ENCODE peak calls at places on chromosomes 4 and X, in six cellular contexts. J, X, B, T, M and A are unnamed samples.

GRCh38 chrX:136076942-136077341 is 70.4 kb upstream of the FHL1 start:
- DNase-seq in J (no peak), X (no peak), B (no peak), T (peak), M (no peak), A (no peak)

GRCh38 chrX:154047266-154047665 is 27.6 kb upstream of the IRAK1 start:
- DNase-seq in J (no peak), X (no peak), B (peak), T (no peak), M (no peak), A (no peak)

GRCh38 chr4:88526221-88526815 is 2.7 kb upstream of the PYURF start:
- DNase-seq in J (no peak), X (no peak), B (peak), T (peak), M (no peak), A (no peak)

GRCh38 chrX:629230-630006 is 1.2 kb upstream of the SHOX start:
- DNase-seq in J (no peak), X (no peak), B (no peak), T (no peak), M (no peak), A (no peak)

GRCh38 chr4:125838924-125839323 is 524.2 kb downstream of the FAT4 start:
- DNase-seq in J (no peak), X (no peak), B (no peak), T (no peak), M (no peak), A (no peak)

GRCh38 chr4:183426507-183426906 is 17.9 kb upstream of the CDKN2AIP start:
- DNase-seq in J (no peak), X (no peak), B (no peak), T (no peak), M (no peak), A (no peak)

GRCh38 chr4:66376396-66376795 is 706.1 kb upstream of the EPHA5 start:
- DNase-seq in J (no peak), X (no peak), B (peak), T (no peak), M (no peak), A (no peak)

GRCh38 chr4:173025131-173025530 is 143.5 kb upstream of the GALNT7 start:
- DNase-seq in J (no peak), X (no peak), B (peak), T (peak), M (peak), A (peak)

GRCh38 chrX:133511041-133511440 is 95.8 kb upstream of the GPC4 start:
- DNase-seq in J (no peak), X (no peak), B (no peak), T (no peak), M (no peak), A (no peak)

GRCh38 chr4:42371306-42372063 is 25.8 kb upstream of the SHISA3 start:
- DNase-seq in J (no peak), X (no peak), B (peak), T (peak), M (peak), A (peak)

GRCh38 chrX:6386837-6387236 is 148.1 kb downstream of the VCX3A start:
- DNase-seq in J (no peak), X (no peak), B (no peak), T (no peak), M (no peak), A (no peak)

GRCh38 chr4:58590714-58591113 is 1480.5 kb upstream of the IGFBP7 start:
- DNase-seq in J (no peak), X (no peak), B (no peak), T (no peak), M (no peak), A (no peak)

GRCh38 chr4:52791936-52792335 is 40.7 kb upstream of the ERVMER34-1 start:
- DNase-seq in J (no peak), X (no peak), B (no peak), T (no peak), M (no peak), A (no peak)

GRCh38 chr4:48139688-48140087 is 5.6 kb upstream of the TXK start:
- DNase-seq in J (no peak), X (peak), B (peak), T (peak), M (no peak), A (no peak)

GRCh38 chr4:25441519-25442117 is 64.6 kb downstream of the ANAPC4 start:
- DNase-seq in J (peak), X (peak), B (peak), T (peak), M (peak), A (peak)

GRCh38 chr4:178664636-178665035 is 1222.4 kb upstream of the AGA start:
- DNase-seq in J (no peak), X (no peak), B (no peak), T (no peak), M (no peak), A (no peak)

GRCh38 chr4:154779362-154779947 is 1.6 kb upstream of the RBM46 start:
- DNase-seq in J (no peak), X (no peak), B (peak), T (peak), M (no peak), A (peak)

DNA sequence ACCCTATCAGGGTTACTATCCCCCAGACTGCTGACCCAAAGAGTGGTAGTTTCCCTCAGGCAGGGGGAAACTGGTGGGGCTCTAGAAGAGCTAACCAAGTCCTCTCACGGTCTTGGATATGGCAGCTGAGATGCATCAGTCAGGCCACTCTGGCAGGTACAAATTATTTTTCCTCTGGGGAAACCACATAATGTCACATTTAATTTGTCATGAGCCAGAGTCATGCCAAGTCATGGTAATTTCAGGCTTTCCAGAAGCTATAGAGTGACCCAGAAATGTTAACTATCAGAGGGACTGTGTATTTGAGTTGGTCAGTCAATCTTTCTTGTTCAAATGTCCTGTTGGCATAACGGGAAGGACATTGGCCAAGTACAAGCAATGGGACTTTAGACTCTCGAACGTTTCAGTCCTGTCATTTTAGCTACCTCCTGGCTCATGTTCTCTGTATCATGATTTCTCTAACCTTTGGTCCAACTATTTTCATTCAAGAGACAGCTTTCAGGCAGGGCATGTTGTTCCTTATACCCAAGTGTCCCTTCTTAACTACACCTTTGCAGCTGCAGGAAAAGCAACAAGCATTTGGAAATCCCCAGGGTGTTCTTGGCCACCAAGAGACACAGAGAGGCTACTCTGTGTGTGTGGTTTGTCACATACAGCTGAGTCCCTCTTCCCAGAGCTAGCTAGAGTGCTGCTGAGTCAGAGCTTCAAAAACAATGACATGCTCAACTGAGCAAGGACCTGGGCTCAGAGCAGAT is 142.5 kb downstream of the EGF start:
- DNase-seq in J (no peak), X (no peak), B (no peak), T (peak), M (no peak), A (no peak)
- H3K4me3 ChIP-seq in J (no peak), X (no peak), B (no peak), T (peak), M (no peak), A (no peak)

DNA sequence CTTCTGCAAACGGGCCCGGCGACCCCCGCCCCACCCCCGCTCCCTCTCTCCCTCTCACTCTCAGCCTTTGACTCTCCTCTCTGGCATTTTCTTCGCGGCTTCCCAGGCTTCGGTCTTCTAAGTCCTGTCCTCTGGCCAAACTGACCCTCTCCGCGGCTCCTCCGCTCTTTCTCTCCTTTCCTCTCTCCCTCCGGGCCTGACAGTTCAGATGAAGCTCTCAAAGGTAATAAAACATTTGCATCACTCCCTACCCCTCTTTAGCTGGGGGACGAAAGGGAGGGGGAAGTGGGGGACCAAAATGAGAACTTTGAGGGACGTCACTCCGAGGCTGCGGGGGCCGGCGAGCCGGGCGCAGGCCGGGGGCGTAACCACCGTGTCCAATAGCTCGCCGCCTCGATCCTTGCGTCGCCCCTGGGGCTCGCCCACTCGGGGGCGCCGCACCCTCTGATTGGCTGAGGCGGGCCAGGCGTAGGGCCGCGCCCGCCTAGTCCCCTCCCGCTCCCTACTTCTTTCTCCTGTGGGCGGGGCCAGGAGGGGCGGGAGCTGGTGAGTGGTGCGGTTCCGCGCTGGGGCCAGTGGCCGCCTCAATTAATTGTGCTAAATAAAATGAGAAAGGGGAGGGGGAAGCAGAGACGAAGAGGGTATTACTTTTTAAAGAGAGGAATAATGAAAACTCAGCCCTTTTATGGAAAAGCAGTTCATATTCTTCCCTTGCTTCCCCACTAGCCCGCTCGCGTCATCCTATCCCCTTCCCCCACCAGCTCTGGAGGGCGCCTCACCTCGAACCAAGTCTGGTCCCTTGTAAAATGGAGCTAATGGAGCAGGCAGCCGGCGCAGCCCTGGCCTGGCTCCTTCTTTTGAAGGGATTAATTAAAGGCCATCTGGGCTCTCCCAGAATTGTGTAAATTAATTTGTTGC is at the start of gene NKX6-1:
- DNase-seq in J (no peak), X (peak), B (peak), T (no peak), M (peak), A (peak)
- H3K4me3 ChIP-seq in J (peak), X (peak), B (peak), T (peak), M (peak), A (peak)

GRCh38 chrX:72273718-72274117 is 3.3 kb downstream of the RPS4X start:
- DNase-seq in J (no peak), X (no peak), B (no peak), T (no peak), M (no peak), A (no peak)
- H3K4me3 ChIP-seq in J (no peak), X (peak), B (no peak), T (no peak), M (no peak), A (no peak)

DNA sequence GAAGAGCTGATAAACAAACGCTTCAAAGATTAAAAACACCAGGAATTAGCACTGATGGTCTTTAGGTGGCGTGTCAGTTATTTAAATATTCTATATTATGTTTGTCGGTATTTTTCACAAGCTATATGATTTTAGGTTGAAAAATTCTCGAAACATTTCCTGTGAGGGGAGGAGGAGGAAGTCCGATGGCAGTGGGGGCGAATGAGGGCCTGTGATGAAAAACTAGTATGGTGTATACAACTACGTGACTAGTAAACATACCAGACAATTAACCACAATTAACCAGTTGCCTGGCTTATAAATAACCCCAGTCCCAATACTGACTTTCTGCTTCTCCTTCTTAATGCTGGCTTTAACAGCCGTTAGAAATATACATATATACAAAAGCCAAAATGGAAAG is 612 bp upstream of the NAP1L2 start:
- DNase-seq in J (no peak), X (no peak), B (no peak), T (no peak), M (no peak), A (no peak)
- H3K4me3 ChIP-seq in J (peak), X (peak), B (no peak), T (peak), M (no peak), A (peak)

GRCh38 chrX:13091111-13091765 is 46.8 kb upstream of the FAM9C start:
- DNase-seq in J (no peak), X (no peak), B (peak), T (no peak), M (no peak), A (no peak)
- H3K4me3 ChIP-seq in J (no peak), X (no peak), B (no peak), T (no peak), M (no peak), A (no peak)

DNA sequence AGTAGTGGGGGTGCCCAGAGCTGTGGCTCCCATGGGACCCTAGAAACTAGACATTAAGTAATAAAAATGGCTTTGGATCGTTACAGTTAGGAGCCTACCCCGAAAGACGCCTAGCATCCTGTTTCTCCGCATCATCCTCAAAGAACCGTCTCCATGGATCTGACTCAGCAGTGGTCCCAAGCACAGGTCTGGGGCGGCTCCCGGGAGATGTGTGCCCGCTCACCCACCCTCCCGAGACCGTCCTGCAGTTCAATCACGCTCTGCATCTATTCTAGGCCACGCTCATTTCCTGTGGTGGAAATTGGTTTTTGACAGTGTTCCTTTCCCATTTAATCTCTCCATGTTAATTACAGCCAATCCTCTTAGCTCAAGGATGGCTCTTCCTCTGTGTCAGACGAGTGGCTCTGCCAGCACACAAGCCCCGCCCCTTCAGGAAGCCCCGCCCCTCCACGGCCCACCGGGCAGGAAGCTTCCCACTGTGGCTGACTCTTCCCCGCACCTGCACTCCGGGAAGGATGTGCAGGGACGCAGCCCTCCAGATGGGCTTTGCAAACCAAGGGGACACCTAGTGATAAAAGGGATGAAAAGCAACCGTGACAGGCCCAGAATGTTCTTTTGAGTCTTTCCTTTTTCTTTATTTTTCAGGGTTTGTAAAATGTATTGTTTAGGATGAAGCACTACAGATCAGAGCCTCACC is 34.5 kb upstream of the HELT start:
- DNase-seq in J (peak), X (peak), B (peak), T (peak), M (peak), A (peak)
- H3K4me3 ChIP-seq in J (no peak), X (no peak), B (no peak), T (peak), M (peak), A (no peak)

DNA sequence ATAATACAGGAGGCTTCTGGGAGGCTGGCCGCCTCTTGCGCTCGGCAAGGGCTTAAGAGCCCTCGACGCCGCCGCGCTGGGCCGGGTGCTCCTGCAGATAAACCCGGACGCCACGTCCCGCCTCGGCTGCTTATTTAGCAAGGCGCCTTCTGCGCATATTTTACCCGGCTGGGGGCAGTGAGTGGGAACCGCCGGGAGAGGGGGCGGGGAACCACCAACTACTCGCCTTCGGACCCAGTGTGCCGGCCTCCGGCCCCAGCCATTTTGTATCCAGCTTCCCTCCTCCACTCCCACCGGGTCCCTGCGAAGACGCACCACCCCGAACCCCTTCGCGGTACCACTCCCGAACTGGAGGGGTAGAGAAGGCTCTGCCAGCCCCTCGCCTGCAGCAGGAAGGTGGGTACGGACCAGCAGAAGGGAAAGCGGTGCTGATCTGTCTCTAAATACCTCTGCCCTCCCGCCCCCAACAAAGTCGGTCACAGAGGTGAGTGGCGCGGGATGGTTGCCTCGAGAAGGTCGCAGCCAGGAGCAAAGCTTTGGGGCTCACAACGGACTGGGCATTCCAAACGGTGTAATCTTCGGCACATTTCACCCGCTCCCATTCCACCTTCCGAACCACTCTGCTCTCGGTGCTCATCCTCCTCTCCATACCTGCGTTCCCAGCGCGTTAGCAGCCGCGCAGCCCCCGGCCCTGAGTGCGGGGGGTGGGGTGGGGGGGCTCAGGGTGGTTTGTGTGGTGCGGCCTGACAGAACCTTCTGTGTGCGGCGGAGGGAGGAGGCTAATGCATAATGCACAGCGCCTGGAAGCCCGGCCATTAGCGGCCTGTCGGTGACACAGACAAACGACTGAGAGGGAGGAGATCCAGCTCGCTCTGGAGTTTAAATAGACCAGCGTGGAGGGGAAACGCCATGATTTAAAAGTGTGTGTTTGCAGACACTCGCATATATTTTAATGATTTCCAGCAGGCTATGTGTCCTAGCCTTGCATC is 4.9 kb upstream of the BCOR start:
- DNase-seq in J (no peak), X (no peak), B (no peak), T (no peak), M (peak), A (no peak)
- H3K4me3 ChIP-seq in J (no peak), X (no peak), B (no peak), T (no peak), M (peak), A (no peak)

GRCh38 chr4:185020293-185020808 is 2.1 kb downstream of the HELT start:
- DNase-seq in J (no peak), X (peak), B (no peak), T (no peak), M (no peak), A (no peak)
- H3K4me3 ChIP-seq in J (no peak), X (no peak), B (no peak), T (no peak), M (peak), A (no peak)

GRCh38 chr4:77821775-77822174 is 2.6 kb upstream of the CNOT6L start:
- DNase-seq in J (no peak), X (no peak), B (no peak), T (peak), M (no peak), A (no peak)
- H3K4me3 ChIP-seq in J (no peak), X (no peak), B (no peak), T (peak), M (no peak), A (no peak)